ENCODE peak calls at places on chromosomes 2 and 18, in six cellular contexts. One of them, this sample, is unnamed. For H3K4me1, the result is how much of the 10 kb centered on the place peaks cover.

GRCh38 chr2:20184067-20184938 is 40.6 kb downstream of the SDC1 start:
- DNase-seq in effector memory CD4-positive, alpha-beta T cell: no peak
- DNase-seq in thoracic aorta: no peak
- DNase-seq in Peyer's patch: no peak
- DNase-seq in thyroid gland: peak
- DNase-seq in fibroblast of lung: peak
- DNase-seq in this sample: peak

GRCh38 chr2:238999290-238999741 is 151.4 kb downstream of the TWIST2 start:
- DNase-seq in fibroblast of lung: peak
- DNase-seq in Peyer's patch: no peak
- DNase-seq in thoracic aorta: no peak
- DNase-seq in thyroid gland: peak
- DNase-seq in effector memory CD4-positive, alpha-beta T cell: no peak
- DNase-seq in this sample: peak

GRCh38 chr2:235215248-235215647 is 263.4 kb downstream of the SH3BP4 start:
- DNase-seq in effector memory CD4-positive, alpha-beta T cell: no peak
- DNase-seq in thyroid gland: no peak
- DNase-seq in fibroblast of lung: no peak
- DNase-seq in Peyer's patch: no peak
- DNase-seq in thoracic aorta: no peak
- DNase-seq in this sample: no peak

GRCh38 chr2:63590621-63591408 is 2.1 kb downstream of the MDH1 start:
- DNase-seq in thyroid gland: no peak
- DNase-seq in Peyer's patch: no peak
- DNase-seq in thoracic aorta: no peak
- DNase-seq in fibroblast of lung: no peak
- DNase-seq in effector memory CD4-positive, alpha-beta T cell: no peak
- DNase-seq in this sample: no peak

GRCh38 chr2:68733365-68733764 is 1.2 kb upstream of the ARHGAP25 start:
- DNase-seq in Peyer's patch: no peak
- DNase-seq in fibroblast of lung: no peak
- DNase-seq in effector memory CD4-positive, alpha-beta T cell: no peak
- DNase-seq in thyroid gland: no peak
- DNase-seq in thoracic aorta: no peak
- DNase-seq in this sample: no peak

GRCh38 chr2:206257861-206258260 is 16.6 kb upstream of the ZDBF2 start:
- DNase-seq in thoracic aorta: no peak
- DNase-seq in fibroblast of lung: no peak
- DNase-seq in thyroid gland: no peak
- DNase-seq in effector memory CD4-positive, alpha-beta T cell: no peak
- DNase-seq in Peyer's patch: no peak
- DNase-seq in this sample: no peak

GRCh38 chr2:191318037-191318728 is 73.0 kb downstream of the MYO1B start:
- DNase-seq in fibroblast of lung: peak
- DNase-seq in thoracic aorta: no peak
- DNase-seq in effector memory CD4-positive, alpha-beta T cell: no peak
- DNase-seq in thyroid gland: peak
- DNase-seq in Peyer's patch: no peak
- DNase-seq in this sample: no peak

GRCh38 chr2:168929031-168929430 is 27.9 kb downstream of the G6PC2 start:
- DNase-seq in effector memory CD4-positive, alpha-beta T cell: no peak
- DNase-seq in fibroblast of lung: peak
- DNase-seq in thoracic aorta: no peak
- DNase-seq in Peyer's patch: no peak
- DNase-seq in thyroid gland: no peak
- DNase-seq in this sample: no peak

GRCh38 chr2:61671561-61672315 is 133.6 kb upstream of the XPO1 start:
- DNase-seq in fibroblast of lung: no peak
- DNase-seq in Peyer's patch: no peak
- DNase-seq in effector memory CD4-positive, alpha-beta T cell: no peak
- DNase-seq in thoracic aorta: no peak
- DNase-seq in thyroid gland: no peak
- DNase-seq in this sample: no peak

GRCh38 chr2:98465456-98466201 is 21.0 kb downstream of the INPP4A start:
- DNase-seq in fibroblast of lung: peak
- DNase-seq in Peyer's patch: peak
- DNase-seq in thyroid gland: peak
- DNase-seq in effector memory CD4-positive, alpha-beta T cell: peak
- DNase-seq in thoracic aorta: no peak
- DNase-seq in this sample: no peak

GRCh38 chr2:14826518-14826917 is 194.0 kb downstream of the LRATD1 start:
- DNase-seq in Peyer's patch: no peak
- DNase-seq in fibroblast of lung: no peak
- DNase-seq in thoracic aorta: no peak
- DNase-seq in effector memory CD4-positive, alpha-beta T cell: no peak
- DNase-seq in thyroid gland: no peak
- DNase-seq in this sample: no peak

GRCh38 chr18:58135806-58136331 is 91.8 kb downstream of the NEDD4L start:
- DNase-seq in fibroblast of lung: peak
- DNase-seq in thoracic aorta: no peak
- DNase-seq in thyroid gland: peak
- DNase-seq in Peyer's patch: peak
- DNase-seq in effector memory CD4-positive, alpha-beta T cell: no peak
- DNase-seq in this sample: peak

GRCh38 chr2:128310761-128311160 is 7.9 kb downstream of the HS6ST1 start:
- DNase-seq in Peyer's patch: no peak
- DNase-seq in fibroblast of lung: no peak
- DNase-seq in effector memory CD4-positive, alpha-beta T cell: no peak
- DNase-seq in thoracic aorta: no peak
- DNase-seq in thyroid gland: no peak
- DNase-seq in this sample: peak

GRCh38 chr2:162773352-162773751 is 65.2 kb downstream of the KCNH7 start:
- DNase-seq in thoracic aorta: no peak
- DNase-seq in thyroid gland: no peak
- DNase-seq in effector memory CD4-positive, alpha-beta T cell: no peak
- DNase-seq in Peyer's patch: no peak
- DNase-seq in fibroblast of lung: no peak
- DNase-seq in this sample: no peak

GRCh38 chr2:135299656-135300244 is 231.3 kb downstream of the ZRANB3 start:
- DNase-seq in fibroblast of lung: peak
- DNase-seq in thyroid gland: no peak
- DNase-seq in Peyer's patch: no peak
- DNase-seq in effector memory CD4-positive, alpha-beta T cell: no peak
- DNase-seq in thoracic aorta: no peak
- DNase-seq in this sample: no peak

GRCh38 chr2:54000524-54000923 is 29.7 kb upstream of the PSME4 start:
- DNase-seq in fibroblast of lung: peak
- DNase-seq in thyroid gland: no peak
- DNase-seq in Peyer's patch: no peak
- DNase-seq in effector memory CD4-positive, alpha-beta T cell: no peak
- DNase-seq in thoracic aorta: no peak
- DNase-seq in this sample: no peak

GRCh38 chr2:215668329-215668728 is 232.5 kb upstream of the FN1 start:
- DNase-seq in thoracic aorta: no peak
- DNase-seq in fibroblast of lung: no peak
- DNase-seq in effector memory CD4-positive, alpha-beta T cell: no peak
- DNase-seq in thyroid gland: no peak
- DNase-seq in Peyer's patch: no peak
- DNase-seq in this sample: no peak

GRCh38 chr2:38233231-38233983 is 143.7 kb downstream of the ATL2 start:
- DNase-seq in fibroblast of lung: peak
- DNase-seq in Peyer's patch: no peak
- DNase-seq in thoracic aorta: peak
- DNase-seq in effector memory CD4-positive, alpha-beta T cell: no peak
- DNase-seq in thyroid gland: no peak
- DNase-seq in this sample: no peak

GRCh38 chr2:189526241-189526640 is 54.3 kb downstream of the SLC40A1 start:
- DNase-seq in thoracic aorta: no peak
- DNase-seq in Peyer's patch: no peak
- DNase-seq in fibroblast of lung: no peak
- DNase-seq in effector memory CD4-positive, alpha-beta T cell: no peak
- DNase-seq in thyroid gland: no peak
- DNase-seq in this sample: no peak

GRCh38 chr2:118716102-118716501 is 131.3 kb downstream of the EN1 start:
- DNase-seq in effector memory CD4-positive, alpha-beta T cell: no peak
- DNase-seq in thoracic aorta: no peak
- DNase-seq in thyroid gland: no peak
- DNase-seq in Peyer's patch: no peak
- DNase-seq in fibroblast of lung: no peak
- DNase-seq in this sample: no peak

GRCh38 chr18:60060578-60060977 is 160.8 kb downstream of the PMAIP1 start:
- DNase-seq in effector memory CD4-positive, alpha-beta T cell: no peak
- DNase-seq in thoracic aorta: no peak
- DNase-seq in fibroblast of lung: peak
- DNase-seq in thyroid gland: no peak
- DNase-seq in Peyer's patch: no peak
- DNase-seq in this sample: no peak

GRCh38 chr18:22073411-22073810 is 96.0 kb upstream of the GATA6 start:
- DNase-seq in effector memory CD4-positive, alpha-beta T cell: no peak
- DNase-seq in thyroid gland: no peak
- DNase-seq in Peyer's patch: no peak
- DNase-seq in thoracic aorta: no peak
- DNase-seq in fibroblast of lung: no peak
- DNase-seq in this sample: no peak

GRCh38 chr2:223697921-223698645 is 95.9 kb upstream of the SCG2 start:
- DNase-seq in fibroblast of lung: peak
- DNase-seq in thoracic aorta: no peak
- DNase-seq in effector memory CD4-positive, alpha-beta T cell: no peak
- DNase-seq in Peyer's patch: no peak
- DNase-seq in thyroid gland: no peak
- DNase-seq in this sample: no peak

GRCh38 chr18:9029131-9029530 is 73.4 kb upstream of the NDUFV2 start:
- DNase-seq in thoracic aorta: no peak
- DNase-seq in thyroid gland: no peak
- DNase-seq in Peyer's patch: no peak
- DNase-seq in fibroblast of lung: peak
- DNase-seq in effector memory CD4-positive, alpha-beta T cell: no peak
- DNase-seq in this sample: no peak

GRCh38 chr2:152222975-152223638 is 47.5 kb upstream of the STAM2 start:
- DNase-seq in Peyer's patch: no peak
- DNase-seq in thyroid gland: peak
- DNase-seq in effector memory CD4-positive, alpha-beta T cell: no peak
- DNase-seq in thoracic aorta: peak
- DNase-seq in fibroblast of lung: peak
- DNase-seq in this sample: no peak

GRCh38 chr18:43797347-43797746 is 520.1 kb upstream of the SYT4 start:
- DNase-seq in thyroid gland: no peak
- DNase-seq in effector memory CD4-positive, alpha-beta T cell: no peak
- DNase-seq in fibroblast of lung: no peak
- DNase-seq in thoracic aorta: no peak
- DNase-seq in Peyer's patch: no peak
- DNase-seq in this sample: no peak
- H3K4me1 ChIP-seq in thyroid gland: under half
- H3K4me1 ChIP-seq in effector memory CD4-positive, alpha-beta T cell: under half
- H3K4me1 ChIP-seq in fibroblast of lung: under half
- H3K4me1 ChIP-seq in thoracic aorta: under half
- H3K4me1 ChIP-seq in Peyer's patch: under half
- H3K4me1 ChIP-seq in this sample: under half

GRCh38 chr2:23453936-23454460 is 69.0 kb downstream of the KLHL29 start:
- DNase-seq in thoracic aorta: no peak
- DNase-seq in effector memory CD4-positive, alpha-beta T cell: no peak
- DNase-seq in fibroblast of lung: no peak
- DNase-seq in thyroid gland: no peak
- DNase-seq in Peyer's patch: no peak
- DNase-seq in this sample: no peak
- H3K4me1 ChIP-seq in thoracic aorta: under half
- H3K4me1 ChIP-seq in effector memory CD4-positive, alpha-beta T cell: under half
- H3K4me1 ChIP-seq in fibroblast of lung: under half
- H3K4me1 ChIP-seq in thyroid gland: under half
- H3K4me1 ChIP-seq in Peyer's patch: under half
- H3K4me1 ChIP-seq in this sample: under half

DNA sequence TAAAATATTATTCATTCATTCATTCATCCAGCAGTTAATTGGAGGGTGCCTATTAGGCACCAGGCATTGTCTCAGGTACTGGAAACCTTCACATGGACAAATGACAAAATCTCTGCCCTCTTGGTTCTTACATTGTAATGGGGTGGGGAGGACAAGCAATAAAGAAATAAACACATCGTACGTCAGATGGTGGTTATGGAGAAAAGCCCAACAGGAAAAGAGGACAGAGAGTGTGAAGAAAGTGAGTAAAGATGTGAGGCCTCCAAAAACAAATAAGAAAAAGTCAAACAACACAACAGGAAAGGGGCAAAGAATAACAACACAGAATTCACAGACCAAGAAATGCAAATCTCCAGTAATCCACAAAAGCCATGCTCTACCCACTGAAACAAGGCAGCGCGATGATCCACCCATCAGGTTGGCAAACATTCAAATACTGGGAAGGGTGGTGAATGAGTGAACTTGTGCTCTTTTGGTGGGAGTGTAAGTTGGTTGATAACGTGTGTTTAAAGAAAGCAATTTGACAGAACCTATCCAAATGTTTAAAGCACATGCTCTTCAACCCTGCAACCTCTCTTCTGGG is 16.6 kb upstream of the DUSP2 start:
- DNase-seq in thyroid gland: no peak
- DNase-seq in effector memory CD4-positive, alpha-beta T cell: no peak
- DNase-seq in fibroblast of lung: no peak
- DNase-seq in thoracic aorta: no peak
- DNase-seq in Peyer's patch: no peak
- DNase-seq in this sample: no peak
- H3K4me1 ChIP-seq in thyroid gland: under half
- H3K4me1 ChIP-seq in effector memory CD4-positive, alpha-beta T cell: under half
- H3K4me1 ChIP-seq in fibroblast of lung: under half
- H3K4me1 ChIP-seq in thoracic aorta: under half
- H3K4me1 ChIP-seq in Peyer's patch: under half
- H3K4me1 ChIP-seq in this sample: under half

GRCh38 chr2:26764078-26764887 is at the start of gene SLC35F6:
- DNase-seq in Peyer's patch: peak
- DNase-seq in fibroblast of lung: peak
- DNase-seq in thyroid gland: peak
- DNase-seq in effector memory CD4-positive, alpha-beta T cell: peak
- DNase-seq in thoracic aorta: peak
- DNase-seq in this sample: peak
- H3K4me1 ChIP-seq in Peyer's patch: under half
- H3K4me1 ChIP-seq in fibroblast of lung: under half
- H3K4me1 ChIP-seq in thyroid gland: under half
- H3K4me1 ChIP-seq in effector memory CD4-positive, alpha-beta T cell: under half
- H3K4me1 ChIP-seq in thoracic aorta: under half
- H3K4me1 ChIP-seq in this sample: under half

DNA sequence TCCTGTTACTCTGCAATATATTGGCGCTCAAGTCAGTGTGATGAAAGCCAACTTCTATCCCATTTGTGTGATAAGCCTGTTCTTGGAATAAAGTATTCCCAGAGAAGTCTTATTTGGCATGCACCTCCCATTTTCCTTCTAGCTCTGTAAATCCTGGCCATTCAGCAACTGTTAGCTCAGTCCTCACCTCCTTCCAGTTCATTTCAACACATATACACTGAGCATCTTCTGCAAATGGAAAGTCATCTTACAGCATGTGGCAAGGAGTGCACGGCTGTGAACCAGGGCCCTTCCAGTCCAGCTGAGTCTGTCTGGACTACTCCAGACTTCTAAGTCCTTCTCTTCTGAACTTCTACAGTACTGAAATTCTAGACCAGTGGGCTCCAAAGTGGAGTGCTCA is 53.1 kb downstream of the SPATS2L start:
- DNase-seq in Peyer's patch: no peak
- DNase-seq in effector memory CD4-positive, alpha-beta T cell: no peak
- DNase-seq in thoracic aorta: no peak
- DNase-seq in fibroblast of lung: no peak
- DNase-seq in thyroid gland: no peak
- DNase-seq in this sample: no peak
- H3K4me1 ChIP-seq in Peyer's patch: under half
- H3K4me1 ChIP-seq in effector memory CD4-positive, alpha-beta T cell: under half
- H3K4me1 ChIP-seq in thoracic aorta: under half
- H3K4me1 ChIP-seq in fibroblast of lung: under half
- H3K4me1 ChIP-seq in thyroid gland: under half
- H3K4me1 ChIP-seq in this sample: under half